ENCODE peak calls at places on chromosomes 4 and X, in ten cellular contexts. One of them, this sample, is unnamed.

GRCh38 chr4:103429283-103429682 is 231.1 kb upstream of the CENPE start:
- DNase-seq in mesenchymal stem cell: no peak
- DNase-seq in HFF-Myc: no peak
- DNase-seq in naive thymus-derived CD4-positive, alpha-beta T cell: no peak
- DNase-seq in suprapubic skin: no peak
- DNase-seq in AG09309: no peak
- DNase-seq in Jurkat, Clone E6-1: peak
- DNase-seq in SK-N-MC: no peak
- DNase-seq in heart right ventricle: no peak
- DNase-seq in fibroblast of lung: no peak
- DNase-seq in this sample: no peak

GRCh38 chrX:66015152-66015827 is 24.6 kb downstream of the VSIG4 start:
- DNase-seq in mesenchymal stem cell: no peak
- DNase-seq in HFF-Myc: no peak
- DNase-seq in naive thymus-derived CD4-positive, alpha-beta T cell: no peak
- DNase-seq in suprapubic skin: no peak
- DNase-seq in AG09309: no peak
- DNase-seq in Jurkat, Clone E6-1: peak
- DNase-seq in SK-N-MC: no peak
- DNase-seq in heart right ventricle: peak
- DNase-seq in fibroblast of lung: no peak
- DNase-seq in this sample: peak

GRCh38 chrX:154317391-154318000 is 21.9 kb downstream of the TKTL1 start:
- DNase-seq in mesenchymal stem cell: peak
- DNase-seq in HFF-Myc: no peak
- DNase-seq in naive thymus-derived CD4-positive, alpha-beta T cell: no peak
- DNase-seq in suprapubic skin: no peak
- DNase-seq in AG09309: no peak
- DNase-seq in Jurkat, Clone E6-1: no peak
- DNase-seq in SK-N-MC: no peak
- DNase-seq in heart right ventricle: peak
- DNase-seq in fibroblast of lung: no peak
- DNase-seq in this sample: no peak

GRCh38 chr4:1000686-1001260 is 7.6 kb upstream of the SLC26A1 start:
- DNase-seq in mesenchymal stem cell: no peak
- DNase-seq in HFF-Myc: no peak
- DNase-seq in naive thymus-derived CD4-positive, alpha-beta T cell: no peak
- DNase-seq in suprapubic skin: no peak
- DNase-seq in AG09309: no peak
- DNase-seq in Jurkat, Clone E6-1: no peak
- DNase-seq in SK-N-MC: no peak
- DNase-seq in heart right ventricle: no peak
- DNase-seq in fibroblast of lung: no peak
- DNase-seq in this sample: no peak

GRCh38 chr4:186013404-186014186 is 55.4 kb upstream of the TLR3 start:
- DNase-seq in mesenchymal stem cell: no peak
- DNase-seq in HFF-Myc: no peak
- DNase-seq in naive thymus-derived CD4-positive, alpha-beta T cell: no peak
- DNase-seq in suprapubic skin: no peak
- DNase-seq in AG09309: no peak
- DNase-seq in Jurkat, Clone E6-1: no peak
- DNase-seq in SK-N-MC: no peak
- DNase-seq in heart right ventricle: no peak
- DNase-seq in fibroblast of lung: no peak
- DNase-seq in this sample: no peak

GRCh38 chrX:68693481-68694410 is 46.3 kb downstream of the STARD8 start:
- DNase-seq in mesenchymal stem cell: peak
- DNase-seq in HFF-Myc: no peak
- DNase-seq in naive thymus-derived CD4-positive, alpha-beta T cell: no peak
- DNase-seq in suprapubic skin: peak
- DNase-seq in AG09309: no peak
- DNase-seq in Jurkat, Clone E6-1: no peak
- DNase-seq in SK-N-MC: no peak
- DNase-seq in heart right ventricle: peak
- DNase-seq in fibroblast of lung: peak
- DNase-seq in this sample: peak

GRCh38 chr4:7206856-7207567 is 14.7 kb downstream of the SORCS2 start:
- DNase-seq in mesenchymal stem cell: peak
- DNase-seq in HFF-Myc: peak
- DNase-seq in naive thymus-derived CD4-positive, alpha-beta T cell: no peak
- DNase-seq in suprapubic skin: no peak
- DNase-seq in AG09309: peak
- DNase-seq in Jurkat, Clone E6-1: no peak
- DNase-seq in SK-N-MC: no peak
- DNase-seq in heart right ventricle: peak
- DNase-seq in fibroblast of lung: peak
- DNase-seq in this sample: peak

GRCh38 chr4:174036111-174036510 is 247.4 kb downstream of the FBXO8 start:
- DNase-seq in mesenchymal stem cell: no peak
- DNase-seq in HFF-Myc: no peak
- DNase-seq in naive thymus-derived CD4-positive, alpha-beta T cell: no peak
- DNase-seq in suprapubic skin: no peak
- DNase-seq in AG09309: no peak
- DNase-seq in Jurkat, Clone E6-1: no peak
- DNase-seq in SK-N-MC: no peak
- DNase-seq in heart right ventricle: no peak
- DNase-seq in fibroblast of lung: no peak
- DNase-seq in this sample: no peak

GRCh38 chr4:37873383-37873782 is 17.5 kb upstream of the TBC1D1 start:
- DNase-seq in mesenchymal stem cell: peak
- DNase-seq in HFF-Myc: no peak
- DNase-seq in naive thymus-derived CD4-positive, alpha-beta T cell: no peak
- DNase-seq in suprapubic skin: no peak
- DNase-seq in AG09309: no peak
- DNase-seq in Jurkat, Clone E6-1: no peak
- DNase-seq in SK-N-MC: no peak
- DNase-seq in heart right ventricle: no peak
- DNase-seq in fibroblast of lung: peak
- DNase-seq in this sample: no peak

GRCh38 chr4:53855886-53856260 is 208.5 kb downstream of the CHIC2 start:
- DNase-seq in mesenchymal stem cell: no peak
- DNase-seq in HFF-Myc: no peak
- DNase-seq in naive thymus-derived CD4-positive, alpha-beta T cell: no peak
- DNase-seq in suprapubic skin: no peak
- DNase-seq in AG09309: peak
- DNase-seq in Jurkat, Clone E6-1: no peak
- DNase-seq in SK-N-MC: no peak
- DNase-seq in heart right ventricle: peak
- DNase-seq in fibroblast of lung: peak
- DNase-seq in this sample: no peak

GRCh38 chr4:9923195-9923812 is 98.0 kb downstream of the SLC2A9 start:
- DNase-seq in mesenchymal stem cell: no peak
- DNase-seq in HFF-Myc: no peak
- DNase-seq in naive thymus-derived CD4-positive, alpha-beta T cell: no peak
- DNase-seq in suprapubic skin: no peak
- DNase-seq in AG09309: no peak
- DNase-seq in Jurkat, Clone E6-1: no peak
- DNase-seq in SK-N-MC: no peak
- DNase-seq in heart right ventricle: no peak
- DNase-seq in fibroblast of lung: no peak
- DNase-seq in this sample: no peak

GRCh38 chr4:59608466-59608865 is 1591.7 kb upstream of the ADGRL3 start:
- DNase-seq in mesenchymal stem cell: no peak
- DNase-seq in HFF-Myc: no peak
- DNase-seq in naive thymus-derived CD4-positive, alpha-beta T cell: no peak
- DNase-seq in suprapubic skin: no peak
- DNase-seq in AG09309: no peak
- DNase-seq in Jurkat, Clone E6-1: no peak
- DNase-seq in SK-N-MC: no peak
- DNase-seq in heart right ventricle: no peak
- DNase-seq in fibroblast of lung: peak
- DNase-seq in this sample: no peak

DNA sequence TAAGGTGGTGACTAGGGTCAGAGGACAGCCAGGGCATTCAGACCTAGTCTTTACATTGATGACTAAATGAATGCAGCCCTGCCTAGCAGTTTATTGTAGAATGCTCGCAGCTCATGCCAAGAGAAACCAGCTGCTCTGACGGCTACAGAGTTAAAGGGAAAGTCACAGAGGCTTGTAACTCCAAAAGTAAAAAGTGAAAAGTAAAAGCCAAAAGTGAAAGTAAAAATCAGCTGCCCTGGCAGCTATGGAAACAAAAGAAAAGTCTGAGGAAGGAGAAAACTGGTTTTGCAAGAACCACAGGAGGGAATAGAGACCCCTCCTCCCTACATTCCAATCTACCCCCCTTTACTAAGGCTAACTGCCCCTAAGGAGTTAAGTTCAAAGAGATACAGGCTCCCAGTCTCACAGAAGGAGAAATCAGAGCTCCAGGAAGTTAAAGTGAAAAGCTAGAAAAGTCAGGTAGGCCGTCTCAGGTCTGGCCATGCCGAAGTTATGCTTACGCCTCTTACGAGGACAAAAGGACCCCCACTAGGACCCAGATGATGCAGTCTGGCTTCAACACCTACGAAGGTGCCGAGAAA is 6.0 kb downstream of the GAGE10 start:
- DNase-seq in mesenchymal stem cell: peak
- DNase-seq in HFF-Myc: no peak
- DNase-seq in naive thymus-derived CD4-positive, alpha-beta T cell: peak
- DNase-seq in suprapubic skin: no peak
- DNase-seq in AG09309: no peak
- DNase-seq in Jurkat, Clone E6-1: no peak
- DNase-seq in SK-N-MC: no peak
- DNase-seq in heart right ventricle: no peak
- DNase-seq in fibroblast of lung: peak
- DNase-seq in this sample: no peak
- H3K4me3 ChIP-seq in mesenchymal stem cell: no peak
- H3K4me3 ChIP-seq in HFF-Myc: peak
- H3K4me3 ChIP-seq in naive thymus-derived CD4-positive, alpha-beta T cell: peak
- H3K4me3 ChIP-seq in suprapubic skin: peak
- H3K4me3 ChIP-seq in AG09309: peak
- H3K4me3 ChIP-seq in Jurkat, Clone E6-1: no peak
- H3K4me3 ChIP-seq in SK-N-MC: no peak
- H3K4me3 ChIP-seq in heart right ventricle: peak
- H3K4me3 ChIP-seq in fibroblast of lung: peak
- H3K4me3 ChIP-seq in this sample: peak

GRCh38 chrX:75155830-75156525 is at the start of gene ABCB7:
- DNase-seq in mesenchymal stem cell: peak
- DNase-seq in HFF-Myc: peak
- DNase-seq in naive thymus-derived CD4-positive, alpha-beta T cell: peak
- DNase-seq in suprapubic skin: peak
- DNase-seq in AG09309: peak
- DNase-seq in Jurkat, Clone E6-1: peak
- DNase-seq in SK-N-MC: peak
- DNase-seq in heart right ventricle: peak
- DNase-seq in fibroblast of lung: peak
- DNase-seq in this sample: peak

GRCh38 chrX:75155454-75155829 is 641 bp downstream of the ABCB7 start:
- DNase-seq in mesenchymal stem cell: peak
- DNase-seq in HFF-Myc: no peak
- DNase-seq in naive thymus-derived CD4-positive, alpha-beta T cell: no peak
- DNase-seq in suprapubic skin: no peak
- DNase-seq in AG09309: no peak
- DNase-seq in Jurkat, Clone E6-1: no peak
- DNase-seq in SK-N-MC: no peak
- DNase-seq in heart right ventricle: no peak
- DNase-seq in fibroblast of lung: peak
- DNase-seq in this sample: no peak

GRCh38 chrX:75151828-75152592 is 4.1 kb downstream of the ABCB7 start:
- DNase-seq in mesenchymal stem cell: no peak
- DNase-seq in HFF-Myc: no peak
- DNase-seq in naive thymus-derived CD4-positive, alpha-beta T cell: no peak
- DNase-seq in suprapubic skin: no peak
- DNase-seq in AG09309: no peak
- DNase-seq in Jurkat, Clone E6-1: no peak
- DNase-seq in SK-N-MC: no peak
- DNase-seq in heart right ventricle: no peak
- DNase-seq in fibroblast of lung: peak
- DNase-seq in this sample: no peak

GRCh38 chrX:75156537-75156945 is 458 bp upstream of the ABCB7 start:
- DNase-seq in mesenchymal stem cell: peak
- DNase-seq in HFF-Myc: no peak
- DNase-seq in naive thymus-derived CD4-positive, alpha-beta T cell: peak
- DNase-seq in suprapubic skin: no peak
- DNase-seq in AG09309: peak
- DNase-seq in Jurkat, Clone E6-1: no peak
- DNase-seq in SK-N-MC: no peak
- DNase-seq in heart right ventricle: no peak
- DNase-seq in fibroblast of lung: peak
- DNase-seq in this sample: no peak

GRCh38 chrX:75154871-75155270 is 1.2 kb downstream of the ABCB7 start:
- DNase-seq in mesenchymal stem cell: no peak
- DNase-seq in HFF-Myc: no peak
- DNase-seq in naive thymus-derived CD4-positive, alpha-beta T cell: no peak
- DNase-seq in suprapubic skin: no peak
- DNase-seq in AG09309: no peak
- DNase-seq in Jurkat, Clone E6-1: no peak
- DNase-seq in SK-N-MC: no peak
- DNase-seq in heart right ventricle: no peak
- DNase-seq in fibroblast of lung: no peak
- DNase-seq in this sample: no peak
- H3K4me3 ChIP-seq in mesenchymal stem cell: no peak
- H3K4me3 ChIP-seq in HFF-Myc: no peak
- H3K4me3 ChIP-seq in naive thymus-derived CD4-positive, alpha-beta T cell: no peak
- H3K4me3 ChIP-seq in suprapubic skin: peak
- H3K4me3 ChIP-seq in AG09309: no peak
- H3K4me3 ChIP-seq in Jurkat, Clone E6-1: peak
- H3K4me3 ChIP-seq in SK-N-MC: peak
- H3K4me3 ChIP-seq in heart right ventricle: peak
- H3K4me3 ChIP-seq in fibroblast of lung: no peak
- H3K4me3 ChIP-seq in this sample: no peak

DNA sequence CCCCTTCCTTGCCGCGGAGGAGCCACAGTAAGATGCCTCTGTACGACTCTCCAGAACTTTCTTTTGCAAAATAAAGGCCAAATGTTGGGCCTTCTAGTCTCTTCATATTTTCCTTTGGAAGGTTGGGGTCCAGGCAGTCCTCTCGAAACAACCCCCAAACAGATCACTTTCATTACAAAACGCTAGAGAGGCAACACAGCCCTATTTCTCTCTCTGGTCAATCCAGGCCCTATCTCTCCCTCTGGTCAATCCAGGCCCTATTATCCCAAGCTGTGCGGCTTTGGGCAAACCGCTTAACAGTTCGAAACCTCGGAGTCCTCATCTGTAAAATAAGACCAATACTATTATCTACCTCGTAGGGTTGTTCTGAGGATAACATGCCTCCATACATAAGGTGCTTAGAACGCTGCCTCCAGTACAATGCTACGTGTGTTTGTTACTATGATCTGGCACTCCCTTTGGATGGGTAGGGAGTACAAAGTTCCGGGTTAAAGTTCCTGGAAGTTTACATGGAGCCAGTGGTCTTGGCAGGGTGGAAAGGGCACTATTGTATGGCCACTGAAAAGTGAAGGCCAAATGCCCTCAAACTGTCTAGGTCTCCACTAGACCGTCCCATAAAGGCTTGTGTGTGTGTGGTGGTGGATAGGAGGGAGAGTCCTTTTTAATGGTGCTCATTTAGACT is 75.4 kb upstream of the BCOR start:
- DNase-seq in mesenchymal stem cell: peak
- DNase-seq in HFF-Myc: no peak
- DNase-seq in naive thymus-derived CD4-positive, alpha-beta T cell: no peak
- DNase-seq in suprapubic skin: no peak
- DNase-seq in AG09309: no peak
- DNase-seq in Jurkat, Clone E6-1: no peak
- DNase-seq in SK-N-MC: no peak
- DNase-seq in heart right ventricle: no peak
- DNase-seq in fibroblast of lung: no peak
- DNase-seq in this sample: no peak
- H3K4me3 ChIP-seq in mesenchymal stem cell: no peak
- H3K4me3 ChIP-seq in HFF-Myc: no peak
- H3K4me3 ChIP-seq in naive thymus-derived CD4-positive, alpha-beta T cell: peak
- H3K4me3 ChIP-seq in suprapubic skin: peak
- H3K4me3 ChIP-seq in AG09309: peak
- H3K4me3 ChIP-seq in Jurkat, Clone E6-1: no peak
- H3K4me3 ChIP-seq in SK-N-MC: no peak
- H3K4me3 ChIP-seq in heart right ventricle: peak
- H3K4me3 ChIP-seq in fibroblast of lung: no peak
- H3K4me3 ChIP-seq in this sample: peak

GRCh38 chr4:2058264-2059033 is 678 bp upstream of the NAT8L start:
- DNase-seq in mesenchymal stem cell: peak
- DNase-seq in HFF-Myc: no peak
- DNase-seq in naive thymus-derived CD4-positive, alpha-beta T cell: no peak
- DNase-seq in suprapubic skin: no peak
- DNase-seq in AG09309: no peak
- DNase-seq in Jurkat, Clone E6-1: peak
- DNase-seq in SK-N-MC: no peak
- DNase-seq in heart right ventricle: no peak
- DNase-seq in fibroblast of lung: no peak
- DNase-seq in this sample: peak
- H3K4me3 ChIP-seq in mesenchymal stem cell: peak
- H3K4me3 ChIP-seq in HFF-Myc: no peak
- H3K4me3 ChIP-seq in naive thymus-derived CD4-positive, alpha-beta T cell: no peak
- H3K4me3 ChIP-seq in suprapubic skin: peak
- H3K4me3 ChIP-seq in AG09309: no peak
- H3K4me3 ChIP-seq in Jurkat, Clone E6-1: peak
- H3K4me3 ChIP-seq in SK-N-MC: peak
- H3K4me3 ChIP-seq in heart right ventricle: peak
- H3K4me3 ChIP-seq in fibroblast of lung: no peak
- H3K4me3 ChIP-seq in this sample: peak

This sample was measured in lower lobe of right lung.